ENCODE peak calls at places on chromosomes 12 and 14, in four cellular contexts. Z is kidney epithelial cell, Q is choroid plexus epithelial cell, W is right cardiac atrium. E is an unnamed sample.

GRCh38 chr14:59919582-59920377 is at the start of gene LRRC9:
- DNase-seq in Z (no peak), Q (peak), W (peak), E (peak)

GRCh38 chr12:47899466-47899865 is 5.3 kb downstream of the VDR start:
- DNase-seq in Z (no peak), Q (no peak), W (no peak), E (no peak)

GRCh38 chr14:104681689-104682074 is 7.7 kb upstream of the INF2 start:
- DNase-seq in Z (peak), Q (peak), W (peak), E (peak)

GRCh38 chr12:22529281-22530060 is 14.9 kb downstream of the C2CD5 start:
- DNase-seq in Z (no peak), Q (peak), W (no peak), E (no peak)

GRCh38 chr12:103969391-103969790 is 3.7 kb downstream of the TDG start:
- DNase-seq in Z (no peak), Q (no peak), W (no peak), E (no peak)

GRCh38 chr14:95098984-95099599 is 58.2 kb downstream of the DICER1 start:
- DNase-seq in Z (no peak), Q (peak), W (peak), E (peak)

GRCh38 chr12:98741229-98741614 is 96.1 kb downstream of the APAF1 start:
- DNase-seq in Z (no peak), Q (no peak), W (no peak), E (no peak)

GRCh38 chr12:3041558-3042164 is 35.5 kb upstream of the TSPAN9 start:
- DNase-seq in Z (peak), Q (peak), W (peak), E (peak)

GRCh38 chr12:107805488-107806180 is 31.1 kb downstream of the ASCL4 start:
- DNase-seq in Z (no peak), Q (no peak), W (no peak), E (no peak)

GRCh38 chr12:26741828-26742227 is 91.2 kb downstream of the ITPR2 start:
- DNase-seq in Z (no peak), Q (no peak), W (no peak), E (no peak)

GRCh38 chr14:25111061-25111601 is 61.2 kb upstream of the STXBP6 start:
- DNase-seq in Z (peak), Q (peak), W (peak), E (no peak)

GRCh38 chr14:102418853-102419240 is 56.1 kb downstream of the TECPR2 start:
- DNase-seq in Z (no peak), Q (no peak), W (no peak), E (no peak)

GRCh38 chr14:34682787-34683321 is 31.5 kb downstream of the CFL2 start:
- DNase-seq in Z (no peak), Q (peak), W (no peak), E (no peak)

GRCh38 chr12:65673732-65674131 is 150.6 kb upstream of the HMGA2 start:
- DNase-seq in Z (no peak), Q (peak), W (no peak), E (no peak)

GRCh38 chr14:94157195-94157594 is 16.9 kb upstream of the PPP4R4 start:
- DNase-seq in Z (no peak), Q (no peak), W (no peak), E (no peak)

GRCh38 chr12:12927211-12928079 is 24.5 kb downstream of the GPRC5D start:
- DNase-seq in Z (no peak), Q (peak), W (peak), E (peak)

GRCh38 chr14:33315721-33316120 is 377.0 kb downstream of the NPAS3 start:
- DNase-seq in Z (no peak), Q (no peak), W (no peak), E (no peak)

GRCh38 chr12:114443607-114444421 is 37.9 kb upstream of the TBX5 start:
- DNase-seq in Z (no peak), Q (no peak), W (peak), E (no peak)

GRCh38 chr12:66024966-66025365 is 105.6 kb downstream of the LLPH start:
- DNase-seq in Z (no peak), Q (no peak), W (no peak), E (no peak)

GRCh38 chr12:20646239-20646827 is 48.8 kb upstream of the SLCO1C1 start:
- DNase-seq in Z (no peak), Q (peak), W (no peak), E (no peak)

GRCh38 chr14:55580401-55581010 is 499 bp downstream of the KTN1 start:
- DNase-seq in Z (no peak), Q (no peak), W (peak), E (peak)

GRCh38 chr14:105853907-105854599 is 327.7 kb downstream of the TMEM121 start:
- DNase-seq in Z (no peak), Q (no peak), W (no peak), E (no peak)

GRCh38 chr12:63151061-63151897 is at the start of gene AVPR1A:
- DNase-seq in Z (no peak), Q (peak), W (no peak), E (no peak)

GRCh38 chr12:130041983-130042812 is 120.1 kb upstream of the FZD10 start:
- DNase-seq in Z (no peak), Q (no peak), W (peak), E (peak)

GRCh38 chr14:78448483-78449094 is 278.4 kb downstream of the NRXN3 start:
- DNase-seq in Z (no peak), Q (peak), W (no peak), E (peak)

GRCh38 chr12:30400349-30400748 is 295.3 kb downstream of the IPO8 start:
- DNase-seq in Z (no peak), Q (no peak), W (no peak), E (no peak)

GRCh38 chr12:34401659-34402227 is 379.4 kb downstream of the ALG10 start:
- DNase-seq in Z (no peak), Q (no peak), W (peak), E (no peak)

GRCh38 chr14:24262821-24263733 is at the start of gene TGM1:
- DNase-seq in Z (no peak), Q (no peak), W (no peak), E (no peak)

GRCh38 chr14:95776798-95777615 is 63.1 kb upstream of the TCL1A start:
- DNase-seq in Z (no peak), Q (no peak), W (no peak), E (no peak)

GRCh38 chr12:81222841-81223595 is 145.1 kb downstream of the ACSS3 start:
- DNase-seq in Z (no peak), Q (no peak), W (no peak), E (no peak)

GRCh38 chr14:56170877-56171422 is 52.7 kb downstream of the PELI2 start:
- DNase-seq in Z (no peak), Q (no peak), W (no peak), E (no peak)

GRCh38 chr12:6292606-6293005 is 17.9 kb upstream of the PLEKHG6 start:
- DNase-seq in Z (no peak), Q (peak), W (no peak), E (no peak)

GRCh38 chr12:103848132-103848531 is 7.1 kb upstream of the NT5DC3 start:
- DNase-seq in Z (no peak), Q (no peak), W (no peak), E (no peak)

E was measured in nephron progenitor cell.